ENCODE peak calls at places on chromosomes 3 and 15, in ten cellular contexts. C, S, Q, T, H, R, N, M, V and I are unnamed samples.

GRCh38 chr15:85598718-85599398 is 195.9 kb downstream of the KLHL25 start:
- DNase-seq in R (no peak), C (no peak), S (no peak), M (no peak), N (no peak), V (no peak), H (no peak), T (no peak), Q (no peak), I (peak)

GRCh38 chr3:185585523-185585861 is 603 bp upstream of the SENP2 start:
- DNase-seq in R (no peak), S (no peak), Q (no peak), M (no peak), H (no peak), C (no peak), T (no peak), N (no peak), V (no peak), I (no peak)

GRCh38 chr15:89150762-89151305 is 62.6 kb downstream of the ABHD2 start:
- DNase-seq in R (no peak), N (no peak), H (no peak), C (no peak), V (no peak), Q (no peak), T (no peak), S (no peak), M (no peak), I (no peak)

GRCh38 chr15:40112789-40113188 is 4.1 kb upstream of the BMF start:
- DNase-seq in Q (no peak), S (no peak), H (peak), C (no peak), V (no peak), R (no peak), T (no peak), M (no peak), N (no peak), I (no peak)

GRCh38 chr3:45552031-45552772 is 42.3 kb upstream of the LIMD1 start:
- DNase-seq in R (no peak), M (no peak), Q (no peak), H (peak), V (peak), T (peak), S (no peak), N (no peak), C (no peak), I (no peak)

GRCh38 chr15:100939786-100940185 is 20.6 kb downstream of the LRRK1 start:
- DNase-seq in H (no peak), S (no peak), N (no peak), V (no peak), Q (no peak), R (no peak), C (no peak), M (no peak), T (no peak), I (no peak)

GRCh38 chr15:36926422-36926815 is 173.9 kb downstream of the MEIS2 start:
- DNase-seq in N (no peak), T (no peak), V (no peak), H (no peak), R (no peak), S (no peak), Q (no peak), C (no peak), M (no peak), I (no peak)

GRCh38 chr3:20075197-20075596 is 35.0 kb downstream of the KAT2B start:
- DNase-seq in R (no peak), T (no peak), S (no peak), M (no peak), V (no peak), Q (no peak), C (no peak), H (no peak), N (no peak), I (no peak)

GRCh38 chr3:115403791-115404190 is 219.5 kb upstream of the GAP43 start:
- DNase-seq in S (no peak), Q (no peak), N (no peak), T (no peak), R (no peak), V (peak), C (no peak), M (no peak), H (no peak), I (no peak)

GRCh38 chr15:77528290-77528967 is 104.3 kb downstream of the LINGO1 start:
- DNase-seq in Q (no peak), V (peak), H (no peak), R (peak), C (no peak), N (no peak), T (no peak), M (no peak), S (no peak), I (no peak)

GRCh38 chr3:31999902-32000439 is 18.4 kb downstream of the ZNF860 start:
- DNase-seq in R (no peak), C (no peak), Q (no peak), H (no peak), S (no peak), V (no peak), M (no peak), N (no peak), T (no peak), I (no peak)

GRCh38 chr3:14228611-14229470 is 50.2 kb downstream of the LSM3 start:
- DNase-seq in S (no peak), T (no peak), V (peak), N (no peak), Q (no peak), H (peak), C (no peak), R (no peak), M (no peak), I (no peak)

GRCh38 chr3:5128861-5129260 is 6.8 kb downstream of the ARL8B start:
- DNase-seq in Q (no peak), R (no peak), H (no peak), T (no peak), S (no peak), M (no peak), N (no peak), C (no peak), V (no peak), I (no peak)

GRCh38 chr3:83500422-83500821 is 1458.4 kb upstream of the CADM2 start:
- DNase-seq in T (no peak), V (no peak), M (no peak), Q (no peak), S (no peak), H (no peak), R (no peak), C (peak), N (no peak), I (no peak)
- TF ChIP-seq CTCF in T (no peak), V (no peak), M (no peak), Q (no peak), S (no peak), H (no peak), R (no peak), C (no peak), N (no peak), I (no peak)

DNA sequence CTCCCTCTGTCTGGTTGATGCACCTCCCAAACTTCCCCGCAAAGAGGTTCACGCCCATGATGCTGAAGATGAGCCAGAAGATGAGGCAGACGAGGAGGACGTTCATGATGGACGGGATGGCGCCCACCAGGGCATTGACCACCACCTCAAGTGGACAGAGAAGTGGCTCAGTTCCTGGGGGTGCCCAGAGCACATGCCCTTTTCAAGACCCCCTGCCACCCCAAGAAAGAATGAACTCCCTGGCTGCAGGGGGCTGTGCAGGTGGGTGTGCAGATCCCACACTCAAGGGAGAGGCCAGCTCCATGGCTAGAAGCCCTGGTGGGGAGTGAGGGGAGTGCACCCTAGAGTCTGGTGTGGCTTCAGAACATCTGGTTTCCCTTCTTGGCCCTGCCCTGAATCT is 64.1 kb downstream of the EXOG start:
- DNase-seq in T (no peak), S (no peak), H (peak), V (peak), C (no peak), R (no peak), M (no peak), Q (peak), N (no peak), I (no peak)
- TF ChIP-seq CTCF in T (no peak), S (no peak), H (no peak), V (peak), C (no peak), R (no peak), M (no peak), Q (peak), N (peak), I (peak)

GRCh38 chr3:76699846-76700245 is 340.1 kb upstream of the ROBO2 start:
- DNase-seq in R (no peak), S (no peak), T (no peak), V (no peak), N (no peak), H (no peak), Q (no peak), C (no peak), M (no peak), I (no peak)
- TF ChIP-seq CTCF in R (no peak), S (no peak), T (no peak), V (peak), N (no peak), H (no peak), Q (peak), C (no peak), M (no peak), I (no peak)

GRCh38 chr3:129892857-129893615 is 475 bp downstream of the TMCC1 start:
- DNase-seq in S (peak), H (peak), R (peak), Q (peak), C (peak), M (no peak), T (no peak), V (peak), N (no peak), I (peak)
- TF ChIP-seq CTCF in S (no peak), H (no peak), R (no peak), Q (peak), C (no peak), M (no peak), T (no peak), V (peak), N (no peak), I (no peak)